ENCODE peak calls at places on chromosome 22, in nine cellular contexts. X, I, W, Q, M, C, R, V and H are unnamed samples. For H3K4me1, the result is how much of the 10 kb centered on the place peaks cover.

GRCh38 chr22:49966041-49966715 is 5.6 kb downstream of the PIM3 start:
- DNase-seq in X (no peak), I (no peak), W (peak), Q (no peak), M (no peak), C (no peak), R (peak), V (no peak), H (peak)

GRCh38 chr22:41092847-41093371 is 517 bp downstream of the EP300 start:
- DNase-seq in X (no peak), I (no peak), W (peak), Q (peak), M (no peak), C (no peak), R (peak), V (peak), H (no peak)

GRCh38 chr22:48055185-48055584 is 1292.7 kb downstream of the TBC1D22A start:
- DNase-seq in X (no peak), I (no peak), W (no peak), Q (no peak), M (no peak), C (no peak), R (no peak), V (no peak), H (no peak)

GRCh38 chr22:44638966-44639739 is 62.9 kb upstream of the PRR5 start:
- DNase-seq in X (no peak), I (no peak), W (no peak), Q (no peak), M (no peak), C (no peak), R (no peak), V (no peak), H (no peak)

GRCh38 chr22:25942989-25943411 is 201.0 kb downstream of the MYO18B start:
- DNase-seq in X (no peak), I (peak), W (no peak), Q (no peak), M (no peak), C (no peak), R (no peak), V (no peak), H (no peak)

GRCh38 chr22:45240137-45240809 is 421 bp downstream of the KIAA0930 start:
- DNase-seq in X (peak), I (no peak), W (peak), Q (peak), M (no peak), C (no peak), R (no peak), V (no peak), H (no peak)

GRCh38 chr22:41123151-41123550 is 30.8 kb downstream of the EP300 start:
- DNase-seq in X (no peak), I (no peak), W (no peak), Q (no peak), M (no peak), C (no peak), R (no peak), V (no peak), H (no peak)

GRCh38 chr22:49196046-49196511 is 631.6 kb downstream of the BRD1 start:
- DNase-seq in X (no peak), I (no peak), W (no peak), Q (no peak), M (no peak), C (no peak), R (no peak), V (no peak), H (no peak)

GRCh38 chr22:44783091-44783490 is 30.7 kb downstream of the ARHGAP8 start:
- DNase-seq in X (no peak), I (no peak), W (no peak), Q (no peak), M (no peak), C (no peak), R (no peak), V (no peak), H (no peak)

GRCh38 chr22:45524966-45525365 is 22.3 kb downstream of the FBLN1 start:
- DNase-seq in X (no peak), I (no peak), W (no peak), Q (no peak), M (no peak), C (no peak), R (no peak), V (no peak), H (no peak)

GRCh38 chr22:41846268-41847002 is 13.5 kb downstream of the SREBF2 start:
- DNase-seq in X (no peak), I (no peak), W (no peak), Q (peak), M (no peak), C (no peak), R (no peak), V (no peak), H (no peak)

GRCh38 chr22:24827305-24827704 is 21.3 kb downstream of the SGSM1 start:
- DNase-seq in X (no peak), I (no peak), W (no peak), Q (no peak), M (no peak), C (no peak), R (peak), V (peak), H (no peak)

GRCh38 chr22:47107431-47107830 is 345.0 kb downstream of the TBC1D22A start:
- DNase-seq in X (no peak), I (no peak), W (no peak), Q (no peak), M (no peak), C (peak), R (no peak), V (no peak), H (no peak)

GRCh38 chr22:49505337-49506009 is 322.2 kb downstream of the BRD1 start:
- DNase-seq in X (no peak), I (no peak), W (no peak), Q (no peak), M (no peak), C (no peak), R (no peak), V (no peak), H (no peak)

GRCh38 chr22:49724030-49724892 is 103.4 kb downstream of the BRD1 start:
- DNase-seq in X (peak), I (peak), W (no peak), Q (no peak), M (no peak), C (no peak), R (no peak), V (no peak), H (peak)

GRCh38 chr22:46081036-46081830 is 69.1 kb upstream of the PPARA start:
- DNase-seq in X (no peak), I (no peak), W (no peak), Q (no peak), M (no peak), C (no peak), R (peak), V (no peak), H (no peak)

GRCh38 chr22:21741059-21741458 is 5.5 kb upstream of the YPEL1 start:
- DNase-seq in X (no peak), I (no peak), W (no peak), Q (no peak), M (no peak), C (no peak), R (no peak), V (no peak), H (no peak)

GRCh38 chr22:27488456-27489224 is 312.9 kb downstream of the MN1 start:
- DNase-seq in X (no peak), I (no peak), W (no peak), Q (no peak), M (no peak), C (no peak), R (peak), V (peak), H (no peak)

GRCh38 chr22:46027219-46028068 is 50.5 kb upstream of the WNT7B start:
- DNase-seq in X (no peak), I (no peak), W (peak), Q (peak), M (no peak), C (no peak), R (peak), V (peak), H (peak)

GRCh38 chr22:46936378-46936916 is 174.0 kb downstream of the TBC1D22A start:
- DNase-seq in X (no peak), I (no peak), W (no peak), Q (no peak), M (no peak), C (no peak), R (no peak), V (no peak), H (no peak)

GRCh38 chr22:44659140-44659539 is 42.9 kb upstream of the PRR5 start:
- DNase-seq in X (no peak), I (no peak), W (no peak), Q (no peak), M (no peak), C (no peak), R (no peak), V (no peak), H (no peak)

GRCh38 chr22:46250783-46251125 is 661 bp upstream of the CDPF1 start:
- DNase-seq in X (no peak), I (no peak), W (no peak), Q (peak), M (no peak), C (no peak), R (no peak), V (peak), H (no peak)

GRCh38 chr22:50010676-50011446 is 1.7 kb downstream of the IL17REL start:
- DNase-seq in X (no peak), I (no peak), W (no peak), Q (no peak), M (no peak), C (no peak), R (no peak), V (no peak), H (no peak)

GRCh38 chr22:26477341-26477731 is 6.2 kb downstream of the HPS4 start:
- DNase-seq in X (no peak), I (no peak), W (no peak), Q (no peak), M (no peak), C (no peak), R (no peak), V (no peak), H (no peak)

GRCh38 chr22:30416403-30416802 is 9.2 kb upstream of the MTFP1 start:
- DNase-seq in X (no peak), I (no peak), W (no peak), Q (no peak), M (no peak), C (no peak), R (no peak), V (peak), H (no peak)

GRCh38 chr22:30864441-30865420 is 103.8 kb downstream of the MORC2 start:
- DNase-seq in X (no peak), I (peak), W (no peak), Q (no peak), M (no peak), C (no peak), R (no peak), V (no peak), H (peak)

GRCh38 chr22:50672471-50673230 is at the start of gene SHANK3:
- DNase-seq in X (no peak), I (no peak), W (no peak), Q (peak), M (no peak), C (no peak), R (no peak), V (no peak), H (no peak)

GRCh38 chr22:17314472-17314871 is 54.8 kb upstream of the CECR2 start:
- DNase-seq in X (no peak), I (no peak), W (no peak), Q (no peak), M (no peak), C (no peak), R (peak), V (no peak), H (no peak)

GRCh38 chr22:19177164-19178064 is 1.1 kb downstream of the SLC25A1 start:
- DNase-seq in X (no peak), I (no peak), W (peak), Q (peak), M (no peak), C (no peak), R (no peak), V (peak), H (no peak)

DNA sequence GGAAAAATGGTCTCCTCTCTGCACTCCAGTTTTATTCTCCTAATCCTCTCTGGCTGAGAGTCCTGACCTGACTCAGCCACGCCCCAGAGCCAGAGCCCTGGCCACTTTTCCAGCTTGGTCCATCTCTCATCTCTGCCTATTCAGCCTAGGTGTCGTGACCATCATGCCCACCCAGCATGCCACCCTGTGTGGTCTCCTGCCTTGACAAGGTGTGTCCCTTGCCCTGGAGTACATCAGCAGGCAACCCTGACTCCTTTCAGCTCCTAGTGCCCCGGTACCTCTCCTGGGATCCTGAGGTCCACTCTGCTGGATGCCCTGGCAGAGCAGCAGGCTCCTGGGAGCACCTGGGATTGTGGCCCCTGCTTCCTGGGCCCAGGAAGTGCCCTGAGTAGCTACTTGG is 52.8 kb downstream of the ZNRF3 start:
- DNase-seq in X (no peak), I (no peak), W (no peak), Q (no peak), M (no peak), C (no peak), R (no peak), V (no peak), H (peak)
- H3K4me1 ChIP-seq in X (under half), I (under half), W (half or more), Q (under half), M (under half), C (under half), R (half or more), V (under half), H (under half)

GRCh38 chr22:37678372-37678771 is 2.9 kb downstream of the LGALS1 start:
- DNase-seq in X (no peak), I (no peak), W (no peak), Q (no peak), M (no peak), C (no peak), R (no peak), V (no peak), H (no peak)

GRCh38 chr22:37680191-37680851 is 4.9 kb downstream of the LGALS1 start:
- DNase-seq in X (no peak), I (no peak), W (no peak), Q (no peak), M (no peak), C (no peak), R (no peak), V (no peak), H (no peak)

GRCh38 chr22:37681556-37682049 is 4.5 kb upstream of the NOL12 start:
- DNase-seq in X (peak), I (peak), W (peak), Q (peak), M (no peak), C (peak), R (peak), V (peak), H (peak)

GRCh38 chr22:37679670-37680069 is 4.2 kb downstream of the LGALS1 start:
- DNase-seq in X (no peak), I (no peak), W (no peak), Q (no peak), M (no peak), C (no peak), R (no peak), V (no peak), H (no peak)

DNA sequence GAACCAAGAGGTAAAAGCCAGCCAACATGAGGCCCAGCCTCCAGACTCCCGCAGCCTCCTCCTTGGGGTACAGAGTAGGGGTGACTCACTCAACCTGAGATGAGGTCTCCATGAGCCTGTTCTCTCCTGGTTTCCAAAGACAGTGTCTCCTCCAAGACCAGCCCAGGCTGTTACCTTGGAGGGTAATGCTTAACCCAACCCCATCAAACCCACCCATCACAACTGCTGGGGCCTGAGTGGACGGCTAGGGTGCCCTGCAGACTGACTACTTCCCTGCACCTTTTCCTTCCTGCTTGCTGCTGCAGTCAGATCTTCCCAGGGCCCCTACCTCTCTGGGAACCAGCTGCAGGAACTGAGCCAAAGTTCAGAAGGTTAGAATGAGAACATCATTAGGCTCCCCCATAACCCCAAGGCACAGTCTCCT is 5.1 kb upstream of the NOL12 start:
- DNase-seq in X (no peak), I (no peak), W (no peak), Q (no peak), M (no peak), C (no peak), R (no peak), V (peak), H (no peak)
- H3K27ac ChIP-seq in X (no peak), I (no peak), W (no peak), Q (no peak), M (no peak), C (no peak), R (peak), V (no peak), H (no peak)

GRCh38 chr22:35917651-35918050 is 111.0 kb downstream of the RBFOX2 start:
- DNase-seq in X (no peak), I (no peak), W (no peak), Q (no peak), M (no peak), C (no peak), R (no peak), V (no peak), H (no peak)

GRCh38 chr22:35918466-35918865 is 110.2 kb downstream of the RBFOX2 start:
- DNase-seq in X (no peak), I (no peak), W (peak), Q (no peak), M (no peak), C (no peak), R (no peak), V (no peak), H (no peak)

GRCh38 chr22:35921777-35922176 is 106.8 kb downstream of the RBFOX2 start:
- DNase-seq in X (peak), I (peak), W (peak), Q (peak), M (peak), C (peak), R (peak), V (peak), H (peak)

GRCh38 chr22:35915477-35916013 is 113.1 kb downstream of the RBFOX2 start:
- DNase-seq in X (no peak), I (no peak), W (peak), Q (no peak), M (no peak), C (no peak), R (no peak), V (peak), H (no peak)

DNA sequence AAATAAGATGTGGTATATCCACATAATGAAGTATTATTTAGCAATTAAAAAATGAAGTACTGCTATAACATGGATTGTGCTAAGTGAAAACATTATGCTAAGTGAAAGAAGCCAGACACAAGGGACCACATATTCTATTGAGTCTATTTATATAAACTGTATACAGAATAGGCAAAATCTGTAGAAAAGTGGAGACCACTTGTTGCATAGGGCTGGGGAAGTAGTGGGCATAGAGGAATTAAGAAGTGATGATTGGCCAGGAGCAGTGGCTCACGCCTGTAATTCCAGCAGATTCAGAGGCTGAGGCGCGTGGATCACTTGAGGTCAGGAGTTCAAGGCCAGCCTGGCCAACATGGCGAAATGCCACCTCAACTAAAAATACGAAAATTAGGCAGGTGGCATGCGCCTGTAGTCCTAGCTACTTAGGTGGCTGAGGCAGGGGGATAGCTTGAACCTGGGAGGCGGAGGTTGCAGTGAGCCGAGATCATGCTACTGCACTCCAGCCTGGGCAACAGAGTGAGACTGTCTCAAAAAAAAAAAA is 109.6 kb downstream of the RBFOX2 start:
- DNase-seq in X (no peak), I (no peak), W (no peak), Q (no peak), M (no peak), C (no peak), R (no peak), V (no peak), H (no peak)
- H3K4me1 ChIP-seq in X (under half), I (under half), W (under half), Q (under half), M (under half), C (under half), R (half or more), V (under half), H (under half)

GRCh38 chr22:23532756-23533155 is 47.3 kb downstream of the IGLL1 start:
- DNase-seq in X (no peak), I (no peak), W (no peak), Q (no peak), M (no peak), C (no peak), R (no peak), V (no peak), H (no peak)

GRCh38 chr22:23534201-23534850 is 45.8 kb downstream of the IGLL1 start:
- DNase-seq in X (no peak), I (no peak), W (no peak), Q (no peak), M (no peak), C (no peak), R (no peak), V (no peak), H (no peak)

GRCh38 chr22:23533328-23533762 is 46.7 kb downstream of the IGLL1 start:
- DNase-seq in X (no peak), I (no peak), W (peak), Q (peak), M (no peak), C (no peak), R (no peak), V (no peak), H (no peak)

GRCh38 chr22:23534851-23535717 is 45.0 kb downstream of the IGLL1 start:
- DNase-seq in X (no peak), I (no peak), W (no peak), Q (no peak), M (no peak), C (no peak), R (no peak), V (no peak), H (no peak)

GRCh38 chr22:23533771-23534191 is 46.3 kb downstream of the IGLL1 start:
- DNase-seq in X (no peak), I (no peak), W (no peak), Q (peak), M (no peak), C (no peak), R (no peak), V (peak), H (no peak)
- H3K27ac ChIP-seq in X (no peak), I (no peak), W (no peak), Q (peak), M (no peak), C (no peak), R (no peak), V (no peak), H (no peak)